ENCODE peak calls at places on chromosomes 3 and 15, in four cellular contexts. One of them, this sample, is unnamed. For H3K9me3, the result is how much of the 10 kb centered on the place peaks cover.

GRCh38 chr3:120855665-120856437 is 52.2 kb upstream of the STXBP5L start:
- DNase-seq in Peyer's patch: no peak
- DNase-seq in stomach: no peak
- DNase-seq in OCI-LY7: no peak
- DNase-seq in this sample: no peak

GRCh38 chr3:171974986-171975837 is 64.2 kb upstream of the FNDC3B start:
- DNase-seq in Peyer's patch: no peak
- DNase-seq in stomach: no peak
- DNase-seq in OCI-LY7: no peak
- DNase-seq in this sample: no peak

GRCh38 chr3:125151437-125151806 is 61.1 kb downstream of the SLC12A8 start:
- DNase-seq in Peyer's patch: no peak
- DNase-seq in stomach: no peak
- DNase-seq in OCI-LY7: no peak
- DNase-seq in this sample: no peak

GRCh38 chr3:72810063-72810462 is 38.2 kb downstream of the SHQ1 start:
- DNase-seq in Peyer's patch: no peak
- DNase-seq in stomach: no peak
- DNase-seq in OCI-LY7: no peak
- DNase-seq in this sample: no peak

GRCh38 chr15:63324770-63325169 is 47.4 kb downstream of the APH1B start:
- DNase-seq in Peyer's patch: no peak
- DNase-seq in stomach: no peak
- DNase-seq in OCI-LY7: no peak
- DNase-seq in this sample: no peak

GRCh38 chr3:111152506-111152905 is 80.9 kb downstream of the NECTIN3 start:
- DNase-seq in Peyer's patch: no peak
- DNase-seq in stomach: no peak
- DNase-seq in OCI-LY7: no peak
- DNase-seq in this sample: no peak

GRCh38 chr3:156614642-156615511 is 59.5 kb upstream of the TIPARP start:
- DNase-seq in Peyer's patch: no peak
- DNase-seq in stomach: no peak
- DNase-seq in OCI-LY7: peak
- DNase-seq in this sample: no peak

GRCh38 chr3:134106580-134106979 is 76.9 kb upstream of the SLCO2A1 start:
- DNase-seq in Peyer's patch: no peak
- DNase-seq in stomach: no peak
- DNase-seq in OCI-LY7: no peak
- DNase-seq in this sample: no peak

GRCh38 chr15:37028609-37029287 is 71.6 kb downstream of the MEIS2 start:
- DNase-seq in Peyer's patch: no peak
- DNase-seq in stomach: no peak
- DNase-seq in OCI-LY7: no peak
- DNase-seq in this sample: no peak

GRCh38 chr15:72168131-72168825 is 29.3 kb downstream of the GRAMD2A start:
- DNase-seq in Peyer's patch: no peak
- DNase-seq in stomach: peak
- DNase-seq in OCI-LY7: no peak
- DNase-seq in this sample: peak

GRCh38 chr3:131543714-131544113 is 40.9 kb upstream of the MRPL3 start:
- DNase-seq in Peyer's patch: peak
- DNase-seq in stomach: peak
- DNase-seq in OCI-LY7: no peak
- DNase-seq in this sample: no peak

GRCh38 chr3:177201707-177202397 is 4.6 kb upstream of the TBL1XR1 start:
- DNase-seq in Peyer's patch: peak
- DNase-seq in stomach: no peak
- DNase-seq in OCI-LY7: peak
- DNase-seq in this sample: no peak

GRCh38 chr15:57217716-57218598 is 158.3 kb upstream of the CGNL1 start:
- DNase-seq in Peyer's patch: no peak
- DNase-seq in stomach: no peak
- DNase-seq in OCI-LY7: no peak
- DNase-seq in this sample: no peak

GRCh38 chr15:62488383-62488782 is 323.3 kb upstream of the C2CD4B start:
- DNase-seq in Peyer's patch: no peak
- DNase-seq in stomach: no peak
- DNase-seq in OCI-LY7: no peak
- DNase-seq in this sample: no peak

GRCh38 chr3:176296066-176296597 is 901.1 kb downstream of the TBL1XR1 start:
- DNase-seq in Peyer's patch: no peak
- DNase-seq in stomach: no peak
- DNase-seq in OCI-LY7: no peak
- DNase-seq in this sample: no peak

GRCh38 chr3:11305509-11305908 is 33.3 kb downstream of the ATG7 start:
- DNase-seq in Peyer's patch: no peak
- DNase-seq in stomach: no peak
- DNase-seq in OCI-LY7: no peak
- DNase-seq in this sample: no peak

DNA sequence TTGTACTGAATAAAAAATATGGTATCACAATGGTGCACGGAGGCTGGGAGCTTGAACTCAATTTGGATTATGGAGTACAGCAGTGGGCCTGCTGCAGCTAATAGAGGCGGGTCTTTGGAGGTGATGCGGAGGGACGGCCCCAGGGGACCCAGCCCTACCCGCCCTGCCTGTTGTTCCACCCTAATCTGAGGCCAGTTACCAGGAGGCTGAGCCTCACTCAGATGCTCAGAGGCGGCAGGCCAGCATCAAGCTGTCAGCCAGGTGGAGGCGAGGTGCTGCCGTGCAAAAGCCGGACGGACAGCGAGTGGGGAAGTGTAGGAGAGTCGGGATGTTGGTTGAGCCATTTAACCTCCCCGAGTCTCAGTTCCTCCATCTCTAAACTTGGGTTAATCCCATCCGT is 218.5 kb upstream of the RGMA start:
- DNase-seq in Peyer's patch: no peak
- DNase-seq in stomach: no peak
- DNase-seq in OCI-LY7: no peak
- DNase-seq in this sample: no peak
- H3K9me3 ChIP-seq in Peyer's patch: under half
- H3K9me3 ChIP-seq in stomach: under half
- H3K9me3 ChIP-seq in OCI-LY7: under half
- H3K9me3 ChIP-seq in this sample: under half

GRCh38 chr15:70503073-70503745 is 260.1 kb downstream of the UACA start:
- DNase-seq in Peyer's patch: no peak
- DNase-seq in stomach: no peak
- DNase-seq in OCI-LY7: peak
- DNase-seq in this sample: peak

GRCh38 chr15:70504988-70505387 is 258.4 kb downstream of the UACA start:
- DNase-seq in Peyer's patch: no peak
- DNase-seq in stomach: no peak
- DNase-seq in OCI-LY7: no peak
- DNase-seq in this sample: no peak

GRCh38 chr15:70505411-70505919 is 257.9 kb downstream of the UACA start:
- DNase-seq in Peyer's patch: no peak
- DNase-seq in stomach: no peak
- DNase-seq in OCI-LY7: no peak
- DNase-seq in this sample: peak

GRCh38 chr15:70503798-70504304 is 259.5 kb downstream of the UACA start:
- DNase-seq in Peyer's patch: no peak
- DNase-seq in stomach: no peak
- DNase-seq in OCI-LY7: no peak
- DNase-seq in this sample: peak

DNA sequence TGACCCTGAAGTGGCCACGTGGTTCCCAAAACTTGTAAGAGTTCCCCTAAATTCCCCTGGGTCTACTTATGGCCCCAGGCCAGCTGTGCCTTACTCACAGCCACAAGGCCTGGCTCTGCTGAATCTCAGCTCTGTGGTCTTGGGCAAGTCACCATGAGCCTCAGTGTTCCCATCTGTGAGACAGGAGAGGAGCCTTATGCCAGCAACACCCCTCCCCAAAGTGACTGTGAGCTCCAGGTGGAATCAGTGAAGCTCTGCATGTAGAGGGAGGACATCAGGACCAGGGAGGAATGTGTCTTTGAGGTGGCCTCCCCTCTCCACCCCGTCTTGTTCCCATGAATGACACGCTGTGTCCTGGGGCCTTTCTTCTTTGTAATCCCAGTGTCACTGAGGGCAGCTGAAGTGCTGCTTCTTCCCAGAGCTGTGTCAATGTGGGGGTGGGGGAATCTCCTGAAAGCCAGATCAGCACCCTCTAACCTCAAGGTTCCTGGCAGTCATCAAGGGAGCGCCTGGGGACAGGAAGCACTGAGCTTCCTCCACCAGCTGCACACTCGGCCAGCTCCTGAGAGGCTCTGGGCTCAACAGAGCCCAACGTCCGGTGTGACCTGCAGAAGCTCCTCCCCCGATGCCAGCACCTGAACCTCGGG is 258.9 kb downstream of the UACA start:
- DNase-seq in Peyer's patch: peak
- DNase-seq in stomach: peak
- DNase-seq in OCI-LY7: peak
- DNase-seq in this sample: peak
- H3K27ac ChIP-seq in Peyer's patch: no peak
- H3K27ac ChIP-seq in stomach: no peak
- H3K27ac ChIP-seq in OCI-LY7: peak
- H3K27ac ChIP-seq in this sample: no peak

DNA sequence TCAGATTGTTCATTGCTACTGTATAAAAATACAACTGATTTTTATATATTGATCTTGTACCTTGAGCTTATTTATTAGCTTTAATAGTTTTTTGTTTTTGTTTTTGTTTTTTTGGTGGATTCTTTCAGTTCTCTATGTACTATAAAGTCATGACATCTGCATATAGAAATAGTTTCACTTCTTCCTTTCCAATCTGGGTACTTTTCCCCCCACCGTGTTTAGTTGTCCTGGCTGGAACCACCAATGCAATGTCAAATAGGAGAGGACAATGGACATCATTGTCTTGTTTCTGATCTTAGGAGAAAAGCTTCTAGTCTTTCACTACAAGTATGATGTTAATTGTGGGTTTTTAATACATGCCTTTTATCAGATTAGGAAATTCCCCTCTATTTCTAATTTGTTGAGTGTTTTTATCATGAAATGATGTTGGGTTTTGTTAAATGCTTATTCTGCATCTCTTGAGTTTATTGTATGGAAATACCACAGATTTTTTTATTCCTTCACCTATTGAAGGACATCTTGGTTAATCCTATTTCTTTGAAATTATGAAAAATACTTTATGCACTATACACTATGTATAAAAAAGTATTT is 2.8 kb upstream of the XCR1 start:
- DNase-seq in Peyer's patch: no peak
- DNase-seq in stomach: no peak
- DNase-seq in OCI-LY7: no peak
- DNase-seq in this sample: no peak
- H3K9me3 ChIP-seq in Peyer's patch: under half
- H3K9me3 ChIP-seq in stomach: under half
- H3K9me3 ChIP-seq in OCI-LY7: under half
- H3K9me3 ChIP-seq in this sample: under half

GRCh38 chr3:139320551-139321309 is 23.1 kb upstream of the MRPS22 start:
- DNase-seq in Peyer's patch: no peak
- DNase-seq in stomach: no peak
- DNase-seq in OCI-LY7: no peak
- DNase-seq in this sample: no peak
- H3K27ac ChIP-seq in Peyer's patch: no peak
- H3K27ac ChIP-seq in stomach: no peak
- H3K27ac ChIP-seq in OCI-LY7: no peak
- H3K27ac ChIP-seq in this sample: no peak

GRCh38 chr15:50891159-50891558 is 17.3 kb upstream of the AP4E1 start:
- DNase-seq in Peyer's patch: no peak
- DNase-seq in stomach: no peak
- DNase-seq in OCI-LY7: no peak
- DNase-seq in this sample: no peak
- H3K9me3 ChIP-seq in Peyer's patch: under half
- H3K9me3 ChIP-seq in stomach: under half
- H3K9me3 ChIP-seq in OCI-LY7: under half
- H3K9me3 ChIP-seq in this sample: under half

DNA sequence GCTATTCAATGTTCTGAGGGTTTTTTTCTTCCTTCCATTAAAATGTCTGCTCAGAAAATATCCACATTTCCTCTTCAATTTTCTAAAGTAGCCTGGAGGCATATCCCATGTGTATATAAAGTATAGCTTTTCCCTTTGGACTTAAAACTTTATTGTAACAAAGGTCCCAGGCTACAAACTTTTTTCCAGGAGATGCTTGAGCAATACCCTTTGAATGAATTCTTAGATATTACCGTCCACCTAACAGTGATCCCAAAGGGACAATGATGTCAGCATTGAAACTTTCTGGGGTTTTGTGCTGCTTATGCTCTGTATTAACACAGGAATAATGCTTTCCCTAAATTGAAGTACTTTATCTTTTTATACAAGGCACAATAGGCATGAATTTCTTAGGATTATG is 525.2 kb downstream of the CADM2 start:
- DNase-seq in Peyer's patch: no peak
- DNase-seq in stomach: no peak
- DNase-seq in OCI-LY7: no peak
- DNase-seq in this sample: no peak
- H3K27ac ChIP-seq in Peyer's patch: no peak
- H3K27ac ChIP-seq in stomach: no peak
- H3K27ac ChIP-seq in OCI-LY7: no peak
- H3K27ac ChIP-seq in this sample: no peak

DNA sequence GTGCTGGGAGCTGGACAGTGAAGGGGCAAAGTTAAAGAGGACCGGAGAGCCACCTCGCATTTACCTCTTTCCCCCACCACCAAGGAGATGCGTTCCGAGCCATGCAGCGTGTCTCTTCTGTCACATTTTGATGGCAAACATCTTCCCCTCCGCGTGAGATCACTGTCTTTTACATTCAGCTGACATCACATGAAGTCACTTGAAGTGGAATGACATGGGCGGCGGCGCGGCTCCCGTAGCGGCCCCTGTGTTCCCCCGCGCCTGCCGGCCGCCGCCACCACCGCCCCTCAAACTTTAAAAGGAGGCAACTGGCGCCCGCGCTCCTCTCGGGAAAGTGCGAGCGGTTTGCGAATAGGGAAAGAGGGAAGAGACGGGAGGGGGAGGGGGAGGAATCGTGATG is at the start of gene FEZF2:
- DNase-seq in Peyer's patch: no peak
- DNase-seq in stomach: no peak
- DNase-seq in OCI-LY7: no peak
- DNase-seq in this sample: no peak
- H3K9me3 ChIP-seq in Peyer's patch: under half
- H3K9me3 ChIP-seq in stomach: under half
- H3K9me3 ChIP-seq in OCI-LY7: under half
- H3K9me3 ChIP-seq in this sample: under half

DNA sequence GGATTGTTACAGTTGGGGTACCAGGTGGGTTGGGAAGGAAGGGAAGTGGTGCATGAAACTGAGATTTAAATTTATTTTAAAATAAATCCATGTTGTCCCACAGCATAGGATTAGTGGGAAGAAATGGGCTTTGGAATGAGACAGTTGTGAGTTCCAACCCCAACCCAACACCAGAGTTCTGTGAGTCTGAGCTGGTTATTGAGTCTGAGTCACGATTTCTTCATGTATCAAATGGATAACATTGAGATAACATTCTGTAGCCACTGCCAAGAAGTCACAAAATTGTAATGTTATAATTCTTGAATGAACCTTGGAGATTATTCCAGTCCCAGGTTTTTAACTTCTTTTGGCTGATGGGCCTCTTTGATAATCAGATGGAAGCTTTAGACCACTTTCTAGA is 13.7 kb downstream of the IFT122 start:
- DNase-seq in Peyer's patch: no peak
- DNase-seq in stomach: no peak
- DNase-seq in OCI-LY7: no peak
- DNase-seq in this sample: no peak
- H3K27ac ChIP-seq in Peyer's patch: no peak
- H3K27ac ChIP-seq in stomach: no peak
- H3K27ac ChIP-seq in OCI-LY7: no peak
- H3K27ac ChIP-seq in this sample: no peak